ENCODE peak calls at places on chromosomes 3 and 15, in seven cellular contexts. P is fibroblast of lung, L is uterus, V is pancreas, R is ovary, E is left ventricle myocardium inferior, Q is RWPE2. Z is an unnamed sample.

GRCh38 chr15:78828930-78829329 is 17.7 kb upstream of the ADAMTS7 start:
- DNase-seq in P (no peak), V (no peak), E (no peak), Q (no peak), R (no peak), L (no peak), Z (no peak)

GRCh38 chr3:30667250-30667585 is 60.8 kb downstream of the TGFBR2 start:
- DNase-seq in E (no peak), R (no peak), P (no peak), L (no peak), Q (no peak), V (no peak), Z (no peak)

GRCh38 chr15:59298255-59298856 is 74.3 kb downstream of the MYO1E start:
- DNase-seq in E (no peak), R (no peak), Q (peak; percentile 84), L (no peak), P (no peak), V (no peak), Z (no peak)

GRCh38 chr15:34708422-34708821 is 46.4 kb downstream of the GJD2 start:
- DNase-seq in P (peak; percentile 76), Q (no peak), L (no peak), V (no peak), R (no peak), E (no peak), Z (no peak)

GRCh38 chr15:77603616-77604406 is 28.9 kb downstream of the LINGO1 start:
- DNase-seq in E (no peak), V (no peak), L (no peak), R (no peak), Q (no peak), P (no peak), Z (no peak)

GRCh38 chr3:46669191-46669999 is 24.1 kb downstream of the ALS2CL start:
- DNase-seq in R (peak; percentile 9), V (peak; percentile 36), L (peak; percentile 8), P (no peak), Q (peak; percentile 40), E (no peak), Z (no peak)

GRCh38 chr15:79329186-79329611 is 18.3 kb downstream of the TMED3 start:
- DNase-seq in V (no peak), R (no peak), Q (no peak), E (no peak), P (peak; percentile 71), L (no peak), Z (no peak)

GRCh38 chr3:115208066-115208750 is 61.1 kb upstream of the ZBTB20 start:
- DNase-seq in E (no peak), V (no peak), R (no peak), Q (no peak), P (no peak), L (no peak), Z (no peak)

GRCh38 chr15:77019476-77020331 is 24.8 kb downstream of the PSTPIP1 start:
- DNase-seq in E (no peak), R (no peak), L (no peak), P (no peak), V (no peak), Q (no peak), Z (no peak)

GRCh38 chr15:75153084-75153483 is 48.6 kb upstream of the C15orf39 start:
- DNase-seq in L (no peak), R (no peak), Q (no peak), P (peak; percentile 31), E (no peak), V (no peak), Z (no peak)

DNA sequence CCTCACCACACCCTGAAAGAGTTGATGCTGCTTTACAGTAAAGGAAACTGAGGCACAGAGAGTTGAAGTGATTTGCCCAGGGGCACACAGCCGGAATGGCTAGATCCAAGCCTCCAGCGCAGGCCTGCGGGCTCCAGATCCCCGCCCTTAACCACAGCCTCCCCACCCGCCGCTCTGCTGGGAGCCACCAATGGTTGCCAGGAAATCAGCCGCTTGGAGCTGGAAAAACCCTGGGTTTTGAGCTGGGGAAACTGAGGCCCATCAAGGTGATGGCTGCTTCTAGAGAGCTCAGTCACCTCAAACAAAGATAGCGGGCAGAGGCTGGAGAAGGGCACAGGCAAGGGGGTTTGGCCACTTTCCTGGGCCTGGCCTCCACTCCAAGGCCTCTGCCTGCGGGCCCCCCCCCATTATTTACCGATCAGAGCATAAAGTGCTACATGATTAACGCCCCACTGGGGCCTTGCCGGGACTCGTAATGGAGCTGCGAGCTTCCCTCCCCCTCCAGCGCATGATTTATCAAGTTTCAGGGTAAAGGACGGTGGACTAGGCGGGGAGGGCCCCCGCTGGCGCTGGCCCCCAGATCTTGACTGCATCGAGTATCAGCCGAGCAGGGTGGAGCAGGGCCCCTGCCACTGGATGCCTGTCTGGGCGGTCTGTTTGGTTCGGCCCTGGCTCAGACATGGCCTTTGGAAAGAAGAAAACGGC is 9.2 kb downstream of the PLXND1 start:
- DNase-seq in R (peak; percentile 49), L (peak; percentile 68), V (no peak), Q (no peak), P (peak; percentile 73), E (peak; percentile 54), Z (no peak)
- H3K27ac ChIP-seq in R (peak overlapping the region; percentile 30), L (peak overlapping the region; percentile 97), V (no peak overlapping the region), Q (no peak overlapping the region), P (peak overlapping the region; percentile 92), E (peak overlapping the region; percentile 96), Z (peak overlapping the region; percentile 90)

GRCh38 chr3:192831111-192831644 is 86.5 kb downstream of the MB21D2 start:
- DNase-seq in L (no peak), E (no peak), P (peak; percentile 91), V (no peak), R (no peak), Q (no peak), Z (no peak)

GRCh38 chr3:192835818-192836468 is 81.7 kb downstream of the MB21D2 start:
- DNase-seq in Q (no peak), R (peak; percentile 62), L (peak; percentile 81), E (peak; percentile 54), V (no peak), P (peak; percentile 74), Z (no peak)

GRCh38 chr3:192834428-192834827 is 83.2 kb downstream of the MB21D2 start:
- DNase-seq in P (no peak), Q (no peak), L (no peak), V (no peak), E (no peak), R (no peak), Z (no peak)

GRCh38 chr3:192831801-192832347 is 85.8 kb downstream of the MB21D2 start:
- DNase-seq in R (no peak), Q (no peak), V (no peak), P (no peak), L (no peak), E (no peak), Z (no peak)

DNA sequence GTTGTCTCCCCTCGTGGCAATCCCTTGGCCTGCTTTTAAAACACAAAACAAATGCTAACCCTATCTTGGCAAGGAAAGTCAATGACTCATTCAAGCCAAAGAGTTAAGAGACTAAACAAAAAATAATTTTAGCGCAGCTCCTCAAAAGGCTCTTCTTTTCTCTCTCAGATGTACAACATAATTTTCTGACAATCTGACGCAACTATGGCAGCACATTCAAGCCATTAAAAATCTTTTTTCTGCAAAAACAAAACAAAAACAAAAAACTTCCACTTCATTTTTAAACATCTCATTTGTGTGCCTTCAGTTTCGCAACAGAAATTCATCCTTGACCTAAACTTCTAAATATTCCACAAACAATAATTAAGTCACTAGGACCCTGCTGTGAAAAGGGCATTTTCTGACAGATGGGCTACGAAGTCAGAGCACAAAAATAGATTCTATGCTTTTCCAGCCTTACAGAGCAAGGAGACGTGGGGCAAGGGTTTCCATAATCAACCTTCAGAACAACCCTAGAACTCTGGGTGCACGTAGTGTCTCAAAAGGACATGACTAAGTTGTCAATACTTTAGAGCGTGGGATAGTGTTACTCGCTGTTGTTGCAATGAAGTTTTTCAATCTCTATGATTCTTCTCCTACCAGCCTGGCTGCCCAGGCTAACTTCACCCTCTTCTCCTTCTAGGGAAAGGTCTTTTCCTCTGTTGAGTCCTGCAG is 84.3 kb downstream of the MB21D2 start:
- DNase-seq in R (no peak), L (no peak), E (no peak), P (peak; percentile 93), V (no peak), Q (no peak), Z (no peak)
- H3K4me1 ChIP-seq in R (peaks cover 9% of the 10 kb centered on the region), L (peaks cover 31% of the 10 kb centered on the region), E (peaks cover 54% of the 10 kb centered on the region), P (peaks cover 17% of the 10 kb centered on the region), V (peaks cover 7% of the 10 kb centered on the region), Q (peaks cover 35% of the 10 kb centered on the region), Z (no peaks in the 10 kb centered on the region)

GRCh38 chr15:63848881-63849551 is 15.3 kb upstream of the HERC1 start:
- DNase-seq in L (no peak), V (no peak), Q (no peak), E (no peak), R (no peak), P (no peak), Z (no peak)

GRCh38 chr15:63842626-63843025 is 8.9 kb upstream of the HERC1 start:
- DNase-seq in Q (no peak), V (no peak), L (no peak), P (no peak), E (no peak), R (no peak), Z (no peak)

GRCh38 chr15:63839717-63840116 is 6.0 kb upstream of the HERC1 start:
- DNase-seq in Q (no peak), P (no peak), L (no peak), E (no peak), V (no peak), R (no peak), Z (no peak)

GRCh38 chr15:63846022-63846544 is 12.3 kb upstream of the HERC1 start:
- DNase-seq in L (no peak), Q (no peak), V (no peak), P (no peak), R (no peak), E (no peak), Z (no peak)

DNA sequence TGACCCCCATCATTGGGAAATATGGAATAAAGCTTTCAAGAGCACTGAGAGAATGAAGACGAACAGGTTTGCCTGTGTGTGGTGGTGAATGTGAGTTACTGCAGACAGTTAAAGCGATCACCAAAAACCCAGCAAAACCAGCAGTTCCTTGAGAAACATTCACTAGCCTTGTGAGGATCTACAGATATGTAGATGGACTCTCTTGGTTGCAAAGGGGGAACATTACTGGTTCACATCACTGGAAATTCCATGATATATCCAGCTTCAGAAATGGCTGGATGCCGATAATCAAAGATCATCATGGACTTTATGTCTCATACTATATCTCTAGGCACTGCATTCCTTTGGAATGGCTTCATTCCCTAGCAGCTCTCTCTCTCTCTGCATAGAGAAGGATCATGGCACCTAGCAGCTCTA is 10.2 kb upstream of the HERC1 start:
- DNase-seq in V (no peak), P (no peak), Q (no peak), R (no peak), L (no peak), E (no peak), Z (no peak)
- TF ChIP-seq CTCF in V (no peak), P (no peak), Q (no peak), R (no peak), L (no peak), E (no peak), Z (no peak)

DNA sequence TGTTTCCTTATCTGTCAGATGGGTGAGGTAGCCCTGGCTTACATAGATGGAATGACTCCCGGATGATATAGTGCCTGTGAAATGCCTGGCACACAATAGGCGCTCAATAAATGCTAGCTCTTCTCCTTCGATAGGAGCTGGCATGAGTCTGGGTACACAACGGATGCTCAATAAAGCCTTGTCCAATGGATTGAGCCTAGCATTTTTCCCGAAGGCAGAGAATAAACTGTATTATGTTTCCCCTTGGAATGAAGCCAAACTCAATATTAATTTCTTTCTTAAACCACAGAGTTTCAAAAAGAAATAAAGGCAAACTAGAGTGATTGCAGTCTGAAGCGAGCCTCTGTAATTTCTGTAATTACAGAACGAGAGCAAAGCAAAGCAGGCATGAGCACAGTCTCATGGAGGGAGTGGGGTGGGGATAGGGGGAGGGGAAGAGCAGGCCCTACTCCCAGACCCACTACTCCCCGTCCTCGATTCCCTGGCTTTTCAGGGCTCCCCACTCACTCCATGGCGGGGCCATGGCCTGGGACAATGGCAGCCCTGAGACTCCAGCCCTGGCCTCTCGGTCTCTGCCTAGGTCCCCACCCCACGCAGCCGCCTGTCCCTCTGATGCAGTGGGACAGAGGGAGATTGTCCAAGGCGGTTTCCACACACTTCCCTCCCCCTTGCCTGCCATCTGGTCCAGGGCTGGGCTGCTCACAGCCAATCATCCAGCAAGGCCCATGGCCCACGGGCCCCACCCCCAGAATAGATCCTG is 18.0 kb downstream of the SLC6A1 start:
- DNase-seq in Q (no peak), R (no peak), E (no peak), L (no peak), V (no peak), P (no peak), Z (no peak)
- H3K27ac ChIP-seq in Q (no peak overlapping the region), R (no peak overlapping the region), E (no peak overlapping the region), L (no peak overlapping the region), V (no peak overlapping the region), P (no peak overlapping the region), Z (no peak overlapping the region)

Z was measured in right atrium auricular region.